ENCODE peak calls at places on chromosomes 6 and 20, in six cellular contexts. One of them, this sample, is unnamed.

GRCh38 chr20:8510808-8511207 is 378.7 kb downstream of the PLCB1 start:
- DNase-seq in A172: no peak
- DNase-seq in heart left ventricle: no peak
- DNase-seq in NCI-H748 treated with DMSO at 0.1 percent for 48 hours: no peak
- DNase-seq in HT-29: no peak
- DNase-seq in stimulated activated CD8-positive, alpha-beta memory T cell treated with anti-CD3 and anti-CD28 coated beads, Interleukin-15, amount 100 ng/mL, for 48 hours: no peak
- DNase-seq in this sample: no peak

GRCh38 chr6:13406051-13406477 is 77.7 kb upstream of the TBC1D7 start:
- DNase-seq in heart left ventricle: no peak
- DNase-seq in A172: no peak
- DNase-seq in HT-29: no peak
- DNase-seq in stimulated activated CD8-positive, alpha-beta memory T cell treated with anti-CD3 and anti-CD28 coated beads, Interleukin-15, amount 100 ng/mL, for 48 hours: no peak
- DNase-seq in NCI-H748 treated with DMSO at 0.1 percent for 48 hours: no peak
- DNase-seq in this sample: no peak

GRCh38 chr6:81144346-81144745 is 608.1 kb downstream of the TENT5A start:
- DNase-seq in A172: no peak
- DNase-seq in stimulated activated CD8-positive, alpha-beta memory T cell treated with anti-CD3 and anti-CD28 coated beads, Interleukin-15, amount 100 ng/mL, for 48 hours: no peak
- DNase-seq in NCI-H748 treated with DMSO at 0.1 percent for 48 hours: no peak
- DNase-seq in HT-29: no peak
- DNase-seq in heart left ventricle: no peak
- DNase-seq in this sample: no peak

GRCh38 chr6:4340544-4340943 is 205.2 kb upstream of the ECI2 start:
- DNase-seq in heart left ventricle: no peak
- DNase-seq in stimulated activated CD8-positive, alpha-beta memory T cell treated with anti-CD3 and anti-CD28 coated beads, Interleukin-15, amount 100 ng/mL, for 48 hours: no peak
- DNase-seq in NCI-H748 treated with DMSO at 0.1 percent for 48 hours: no peak
- DNase-seq in HT-29: no peak
- DNase-seq in A172: no peak
- DNase-seq in this sample: no peak

GRCh38 chr6:105482227-105482839 is 79.5 kb upstream of the PREP start:
- DNase-seq in stimulated activated CD8-positive, alpha-beta memory T cell treated with anti-CD3 and anti-CD28 coated beads, Interleukin-15, amount 100 ng/mL, for 48 hours: no peak
- DNase-seq in HT-29: no peak
- DNase-seq in A172: peak; percentile 17
- DNase-seq in heart left ventricle: peak; percentile 59
- DNase-seq in NCI-H748 treated with DMSO at 0.1 percent for 48 hours: no peak
- DNase-seq in this sample: no peak

GRCh38 chr6:76852776-76853175 is 610.5 kb downstream of the HTR1B start:
- DNase-seq in A172: peak; percentile 4
- DNase-seq in heart left ventricle: no peak
- DNase-seq in stimulated activated CD8-positive, alpha-beta memory T cell treated with anti-CD3 and anti-CD28 coated beads, Interleukin-15, amount 100 ng/mL, for 48 hours: no peak
- DNase-seq in NCI-H748 treated with DMSO at 0.1 percent for 48 hours: no peak
- DNase-seq in HT-29: no peak
- DNase-seq in this sample: no peak

GRCh38 chr20:20253744-20254330 is 114.1 kb upstream of the INSM1 start:
- DNase-seq in NCI-H748 treated with DMSO at 0.1 percent for 48 hours: no peak
- DNase-seq in A172: no peak
- DNase-seq in heart left ventricle: no peak
- DNase-seq in stimulated activated CD8-positive, alpha-beta memory T cell treated with anti-CD3 and anti-CD28 coated beads, Interleukin-15, amount 100 ng/mL, for 48 hours: no peak
- DNase-seq in HT-29: no peak
- DNase-seq in this sample: no peak

GRCh38 chr6:148294059-148294458 is 48.6 kb upstream of the SASH1 start:
- DNase-seq in HT-29: no peak
- DNase-seq in stimulated activated CD8-positive, alpha-beta memory T cell treated with anti-CD3 and anti-CD28 coated beads, Interleukin-15, amount 100 ng/mL, for 48 hours: no peak
- DNase-seq in A172: no peak
- DNase-seq in heart left ventricle: no peak
- DNase-seq in NCI-H748 treated with DMSO at 0.1 percent for 48 hours: no peak
- DNase-seq in this sample: no peak

GRCh38 chr6:144696610-144697376 is 411.7 kb downstream of the UTRN start:
- DNase-seq in heart left ventricle: no peak
- DNase-seq in HT-29: no peak
- DNase-seq in A172: no peak
- DNase-seq in NCI-H748 treated with DMSO at 0.1 percent for 48 hours: no peak
- DNase-seq in stimulated activated CD8-positive, alpha-beta memory T cell treated with anti-CD3 and anti-CD28 coated beads, Interleukin-15, amount 100 ng/mL, for 48 hours: no peak
- DNase-seq in this sample: no peak

GRCh38 chr20:46111836-46112212 is 6.3 kb upstream of the CD40 start:
- DNase-seq in NCI-H748 treated with DMSO at 0.1 percent for 48 hours: no peak
- DNase-seq in stimulated activated CD8-positive, alpha-beta memory T cell treated with anti-CD3 and anti-CD28 coated beads, Interleukin-15, amount 100 ng/mL, for 48 hours: no peak
- DNase-seq in HT-29: no peak
- DNase-seq in A172: no peak
- DNase-seq in heart left ventricle: no peak
- DNase-seq in this sample: no peak

GRCh38 chr20:45409531-45410272 is 1.6 kb downstream of the DBNDD2 start:
- DNase-seq in NCI-H748 treated with DMSO at 0.1 percent for 48 hours: no peak
- DNase-seq in stimulated activated CD8-positive, alpha-beta memory T cell treated with anti-CD3 and anti-CD28 coated beads, Interleukin-15, amount 100 ng/mL, for 48 hours: no peak
- DNase-seq in heart left ventricle: no peak
- DNase-seq in HT-29: no peak
- DNase-seq in A172: no peak
- DNase-seq in this sample: no peak

GRCh38 chr6:32852018-32852843 is 1.3 kb downstream of the TAP1 start:
- DNase-seq in heart left ventricle: peak; percentile 44
- DNase-seq in NCI-H748 treated with DMSO at 0.1 percent for 48 hours: no peak
- DNase-seq in stimulated activated CD8-positive, alpha-beta memory T cell treated with anti-CD3 and anti-CD28 coated beads, Interleukin-15, amount 100 ng/mL, for 48 hours: no peak
- DNase-seq in HT-29: no peak
- DNase-seq in A172: peak; percentile 21
- DNase-seq in this sample: no peak

GRCh38 chr6:109491207-109491938 is 8.4 kb upstream of the ZBTB24 start:
- DNase-seq in A172: peak; percentile 4
- DNase-seq in HT-29: no peak
- DNase-seq in heart left ventricle: no peak
- DNase-seq in stimulated activated CD8-positive, alpha-beta memory T cell treated with anti-CD3 and anti-CD28 coated beads, Interleukin-15, amount 100 ng/mL, for 48 hours: no peak
- DNase-seq in NCI-H748 treated with DMSO at 0.1 percent for 48 hours: no peak
- DNase-seq in this sample: no peak

GRCh38 chr6:158518196-158519127 is 41.4 kb upstream of the TMEM181 start:
- DNase-seq in A172: peak; percentile 78
- DNase-seq in HT-29: peak; percentile 73
- DNase-seq in NCI-H748 treated with DMSO at 0.1 percent for 48 hours: peak; percentile 76
- DNase-seq in heart left ventricle: peak; percentile 38
- DNase-seq in stimulated activated CD8-positive, alpha-beta memory T cell treated with anti-CD3 and anti-CD28 coated beads, Interleukin-15, amount 100 ng/mL, for 48 hours: peak; percentile 30
- DNase-seq in this sample: peak; percentile 75

GRCh38 chr6:5112065-5112799 is 27.1 kb downstream of the PPP1R3G start:
- DNase-seq in stimulated activated CD8-positive, alpha-beta memory T cell treated with anti-CD3 and anti-CD28 coated beads, Interleukin-15, amount 100 ng/mL, for 48 hours: no peak
- DNase-seq in heart left ventricle: no peak
- DNase-seq in NCI-H748 treated with DMSO at 0.1 percent for 48 hours: no peak
- DNase-seq in HT-29: no peak
- DNase-seq in A172: peak; percentile 85
- DNase-seq in this sample: no peak

GRCh38 chr20:17856024-17856564 is 112.5 kb downstream of the SNX5 start:
- DNase-seq in stimulated activated CD8-positive, alpha-beta memory T cell treated with anti-CD3 and anti-CD28 coated beads, Interleukin-15, amount 100 ng/mL, for 48 hours: no peak
- DNase-seq in A172: peak; percentile 43
- DNase-seq in NCI-H748 treated with DMSO at 0.1 percent for 48 hours: no peak
- DNase-seq in heart left ventricle: no peak
- DNase-seq in HT-29: peak; percentile 51
- DNase-seq in this sample: no peak

GRCh38 chr6:31970604-31971271 is 1.2 kb downstream of the DXO start:
- DNase-seq in heart left ventricle: peak; percentile 10
- DNase-seq in stimulated activated CD8-positive, alpha-beta memory T cell treated with anti-CD3 and anti-CD28 coated beads, Interleukin-15, amount 100 ng/mL, for 48 hours: no peak
- DNase-seq in A172: no peak
- DNase-seq in HT-29: peak; percentile 19
- DNase-seq in NCI-H748 treated with DMSO at 0.1 percent for 48 hours: no peak
- DNase-seq in this sample: no peak

GRCh38 chr6:113416166-113416565 is 441.0 kb upstream of the MARCKS start:
- DNase-seq in A172: no peak
- DNase-seq in NCI-H748 treated with DMSO at 0.1 percent for 48 hours: no peak
- DNase-seq in heart left ventricle: no peak
- DNase-seq in stimulated activated CD8-positive, alpha-beta memory T cell treated with anti-CD3 and anti-CD28 coated beads, Interleukin-15, amount 100 ng/mL, for 48 hours: no peak
- DNase-seq in HT-29: no peak
- DNase-seq in this sample: no peak

GRCh38 chr6:111260570-111261298 is 173.4 kb downstream of the SLC16A10 start:
- DNase-seq in HT-29: no peak
- DNase-seq in NCI-H748 treated with DMSO at 0.1 percent for 48 hours: no peak
- DNase-seq in stimulated activated CD8-positive, alpha-beta memory T cell treated with anti-CD3 and anti-CD28 coated beads, Interleukin-15, amount 100 ng/mL, for 48 hours: no peak
- DNase-seq in A172: peak; percentile 11
- DNase-seq in heart left ventricle: no peak
- DNase-seq in this sample: no peak

GRCh38 chr20:24942679-24943078 is 6.4 kb upstream of the CST7 start:
- DNase-seq in stimulated activated CD8-positive, alpha-beta memory T cell treated with anti-CD3 and anti-CD28 coated beads, Interleukin-15, amount 100 ng/mL, for 48 hours: no peak
- DNase-seq in A172: no peak
- DNase-seq in NCI-H748 treated with DMSO at 0.1 percent for 48 hours: no peak
- DNase-seq in HT-29: no peak
- DNase-seq in heart left ventricle: no peak
- DNase-seq in this sample: no peak

GRCh38 chr6:69705954-69706353 is 90.9 kb downstream of the LMBRD1 start:
- DNase-seq in stimulated activated CD8-positive, alpha-beta memory T cell treated with anti-CD3 and anti-CD28 coated beads, Interleukin-15, amount 100 ng/mL, for 48 hours: no peak
- DNase-seq in NCI-H748 treated with DMSO at 0.1 percent for 48 hours: no peak
- DNase-seq in heart left ventricle: no peak
- DNase-seq in A172: no peak
- DNase-seq in HT-29: peak; percentile 7
- DNase-seq in this sample: no peak

GRCh38 chr6:53793318-53793975 is 1.4 kb upstream of the LRRC1 start:
- DNase-seq in A172: peak; percentile 40
- DNase-seq in HT-29: peak; percentile 87
- DNase-seq in heart left ventricle: peak; percentile 28
- DNase-seq in NCI-H748 treated with DMSO at 0.1 percent for 48 hours: peak; percentile 39
- DNase-seq in stimulated activated CD8-positive, alpha-beta memory T cell treated with anti-CD3 and anti-CD28 coated beads, Interleukin-15, amount 100 ng/mL, for 48 hours: no peak
- DNase-seq in this sample: peak; percentile 38

GRCh38 chr6:21053612-21054011 is 519.4 kb downstream of the CDKAL1 start:
- DNase-seq in A172: peak; percentile 3
- DNase-seq in HT-29: no peak
- DNase-seq in heart left ventricle: no peak
- DNase-seq in stimulated activated CD8-positive, alpha-beta memory T cell treated with anti-CD3 and anti-CD28 coated beads, Interleukin-15, amount 100 ng/mL, for 48 hours: no peak
- DNase-seq in NCI-H748 treated with DMSO at 0.1 percent for 48 hours: no peak
- DNase-seq in this sample: no peak

GRCh38 chr20:19992996-19993908 is 23.9 kb upstream of the NAA20 start:
- DNase-seq in NCI-H748 treated with DMSO at 0.1 percent for 48 hours: no peak
- DNase-seq in stimulated activated CD8-positive, alpha-beta memory T cell treated with anti-CD3 and anti-CD28 coated beads, Interleukin-15, amount 100 ng/mL, for 48 hours: no peak
- DNase-seq in heart left ventricle: no peak
- DNase-seq in HT-29: peak; percentile 28
- DNase-seq in A172: peak; percentile 98
- DNase-seq in this sample: peak; percentile 30

GRCh38 chr6:19719691-19720127 is 117.5 kb upstream of the ID4 start:
- DNase-seq in heart left ventricle: no peak
- DNase-seq in HT-29: no peak
- DNase-seq in NCI-H748 treated with DMSO at 0.1 percent for 48 hours: no peak
- DNase-seq in A172: no peak
- DNase-seq in stimulated activated CD8-positive, alpha-beta memory T cell treated with anti-CD3 and anti-CD28 coated beads, Interleukin-15, amount 100 ng/mL, for 48 hours: no peak
- DNase-seq in this sample: peak; percentile 59